ENCODE peak calls at places on chromosomes 13 and 19, in eight cellular contexts. G is AG09309, H is endodermal cell, R is cardiac muscle cell, E is fibroblast of the aortic adventitia, V is psoas muscle, O is kidney epithelial cell, T is heart left ventricle. L is an unnamed sample.

GRCh38 chr13:79749985-79750551 is 269.1 kb downstream of the NDFIP2 start:
- DNase-seq in G (peak), H (peak), R (peak), E (peak), V (peak), O (peak), T (peak), L (no peak)

GRCh38 chr13:106468207-106468606 is 67.3 kb downstream of the EFNB2 start:
- DNase-seq in G (no peak), H (peak), R (no peak), E (no peak), V (no peak), O (no peak), T (peak), L (no peak)

GRCh38 chr13:114027046-114027760 is 53.3 kb upstream of the C13orf46 start:
- DNase-seq in G (no peak), H (no peak), R (peak), E (peak), V (peak), O (no peak), T (peak), L (no peak)

GRCh38 chr19:31444931-31445330 is 95.7 kb upstream of the TSHZ3 start:
- DNase-seq in G (no peak), H (no peak), R (peak), E (no peak), V (no peak), O (no peak), T (no peak), L (no peak)

GRCh38 chr13:22736084-22736767 is 444.6 kb upstream of the SGCG start:
- DNase-seq in G (no peak), H (peak), R (no peak), E (no peak), V (no peak), O (no peak), T (no peak), L (no peak)

GRCh38 chr19:18379803-18380747 is 5.9 kb upstream of the GDF15 start:
- DNase-seq in G (no peak), H (peak), R (peak), E (peak), V (peak), O (no peak), T (peak), L (no peak)

GRCh38 chr19:2495651-2496316 is 19.9 kb downstream of the GADD45B start:
- DNase-seq in G (no peak), H (no peak), R (peak), E (peak), V (peak), O (no peak), T (peak), L (no peak)

GRCh38 chr13:43127103-43127817 is 103.9 kb downstream of the DNAJC15 start:
- DNase-seq in G (no peak), H (peak), R (peak), E (no peak), V (no peak), O (no peak), T (no peak), L (no peak)

GRCh38 chr13:20258963-20259288 is 26.8 kb upstream of the GJB6 start:
- DNase-seq in G (no peak), H (no peak), R (no peak), E (no peak), V (no peak), O (no peak), T (no peak), L (no peak)

GRCh38 chr19:56637976-56638555 is 4.9 kb upstream of the SMIM17 start:
- DNase-seq in G (peak), H (peak), R (peak), E (peak), V (no peak), O (peak), T (peak), L (no peak)

GRCh38 chr19:47344425-47344824 is 4.7 kb upstream of the DHX34 start:
- DNase-seq in G (no peak), H (no peak), R (no peak), E (no peak), V (no peak), O (no peak), T (no peak), L (no peak)

GRCh38 chr13:104256701-104257100 is 1190.5 kb upstream of the SLC10A2 start:
- DNase-seq in G (no peak), H (no peak), R (no peak), E (no peak), V (no peak), O (no peak), T (no peak), L (no peak)

GRCh38 chr19:16075430-16076153 is 703 bp upstream of the TPM4 start:
- DNase-seq in G (no peak), H (peak), R (peak), E (no peak), V (no peak), O (no peak), T (peak), L (no peak)

GRCh38 chr13:99548448-99548847 is 47.2 kb downstream of the TM9SF2 start:
- DNase-seq in G (no peak), H (no peak), R (no peak), E (no peak), V (no peak), O (no peak), T (no peak), L (peak)

GRCh38 chr13:99546878-99547277 is 45.6 kb downstream of the TM9SF2 start:
- DNase-seq in G (no peak), H (no peak), R (no peak), E (no peak), V (no peak), O (no peak), T (no peak), L (no peak)

GRCh38 chr13:99542788-99543406 is 41.6 kb downstream of the TM9SF2 start:
- DNase-seq in G (no peak), H (no peak), R (no peak), E (no peak), V (no peak), O (no peak), T (no peak), L (peak)

GRCh38 chr13:99540530-99540929 is 39.3 kb downstream of the TM9SF2 start:
- DNase-seq in G (no peak), H (no peak), R (peak), E (no peak), V (no peak), O (no peak), T (no peak), L (no peak)

DNA sequence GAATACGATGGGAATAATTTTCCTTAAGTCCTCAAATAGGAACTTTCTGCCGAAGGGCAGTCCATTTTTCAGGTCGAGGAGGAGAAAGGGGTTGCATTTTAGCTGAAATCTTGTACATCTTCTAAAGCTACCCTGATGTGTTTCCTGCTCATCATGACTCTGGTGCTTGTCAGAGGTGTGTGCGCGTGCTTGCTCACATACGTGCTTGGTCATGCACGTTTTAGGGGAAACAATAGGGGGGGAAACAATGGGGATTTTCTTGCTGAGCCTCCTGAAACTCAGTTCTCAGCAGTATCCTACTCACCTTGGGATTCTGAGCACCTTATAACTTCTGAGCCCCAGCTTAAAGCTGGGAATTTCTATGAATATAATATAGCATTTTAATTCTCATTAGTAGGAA is 44.7 kb downstream of the TM9SF2 start:
- DNase-seq in G (no peak), H (no peak), R (no peak), E (no peak), V (no peak), O (no peak), T (no peak), L (no peak)
- H3K4me3 ChIP-seq in G (no peak), H (no peak), R (no peak), E (no peak), V (no peak), O (no peak), T (no peak), L (no peak)

DNA sequence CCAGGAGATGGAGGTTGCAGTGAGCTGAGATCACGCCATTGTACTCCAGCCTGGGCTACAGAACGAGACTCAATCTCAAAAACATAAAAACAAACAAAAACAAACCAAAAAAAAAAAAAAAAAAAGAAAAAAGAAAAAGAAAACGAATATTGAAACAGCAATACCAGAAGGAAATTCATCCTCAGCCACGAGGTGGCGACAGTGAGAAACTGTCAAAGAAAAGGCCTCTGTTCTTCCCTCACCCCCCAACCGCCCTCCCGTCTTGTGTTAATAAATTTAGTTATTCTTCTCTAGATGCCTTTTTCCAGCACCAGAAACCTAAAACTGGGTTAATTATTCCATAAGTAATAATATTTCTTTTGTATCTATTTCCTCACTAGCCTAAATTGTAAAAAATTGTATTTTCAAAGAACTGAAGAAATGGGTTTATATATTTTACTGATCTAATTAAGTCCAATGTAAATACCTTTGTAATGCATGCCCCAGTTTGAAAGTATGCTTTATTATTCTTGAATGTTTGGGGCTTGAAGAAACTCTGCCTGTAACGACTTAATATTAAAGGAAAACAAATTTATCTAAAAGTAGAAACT is 38.6 kb downstream of the LIG4 start:
- DNase-seq in G (no peak), H (peak), R (peak), E (peak), V (no peak), O (no peak), T (no peak), L (no peak)
- TF ChIP-seq CTCF in G (peak), H (peak), R (peak), E (peak), V (peak), O (peak), T (no peak), L (peak)

DNA sequence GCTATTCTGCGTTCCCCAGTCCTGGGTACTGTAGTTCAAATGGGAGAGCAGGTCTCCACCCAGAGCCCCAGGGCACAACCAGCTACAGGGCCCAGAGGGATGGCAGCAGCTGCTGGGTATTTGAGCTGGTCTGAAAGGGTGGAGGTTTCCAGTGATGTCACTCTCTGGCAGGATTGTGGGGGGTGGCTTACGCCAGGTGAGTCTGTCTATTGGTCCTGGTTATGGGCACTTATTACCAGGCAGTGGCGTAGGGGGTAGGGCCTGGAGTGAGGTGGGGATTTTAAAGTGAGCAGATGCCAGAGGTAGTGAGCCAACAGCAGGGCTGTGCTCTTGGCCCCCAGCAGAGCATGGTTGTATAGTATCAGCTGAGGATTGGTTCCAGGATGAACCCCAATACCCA is 6.2 kb downstream of the RPS19 start:
- DNase-seq in G (no peak), H (no peak), R (no peak), E (no peak), V (peak), O (no peak), T (no peak), L (no peak)
- H3K4me3 ChIP-seq in G (no peak), H (no peak), R (no peak), E (no peak), V (no peak), O (no peak), T (no peak), L (no peak)

GRCh38 chr19:35553385-35554000 is 8.1 kb downstream of the TMEM147 start:
- DNase-seq in G (no peak), H (no peak), R (no peak), E (no peak), V (no peak), O (no peak), T (no peak), L (no peak)

GRCh38 chr19:35556025-35556590 is 7.3 kb downstream of the ATP4A start:
- DNase-seq in G (no peak), H (no peak), R (no peak), E (no peak), V (no peak), O (no peak), T (no peak), L (no peak)

GRCh38 chr19:35554076-35554475 is 8.7 kb downstream of the TMEM147 start:
- DNase-seq in G (no peak), H (no peak), R (no peak), E (no peak), V (no peak), O (no peak), T (no peak), L (no peak)

GRCh38 chr19:35556846-35557538 is 6.5 kb downstream of the ATP4A start:
- DNase-seq in G (no peak), H (no peak), R (no peak), E (no peak), V (no peak), O (no peak), T (no peak), L (no peak)

GRCh38 chr19:35555301-35556005 is 8.0 kb downstream of the ATP4A start:
- DNase-seq in G (no peak), H (peak), R (peak), E (peak), V (no peak), O (no peak), T (no peak), L (no peak)
- TF ChIP-seq CTCF in G (peak), H (peak), R (no peak), E (peak), V (no peak), O (peak), T (no peak), L (peak)

DNA sequence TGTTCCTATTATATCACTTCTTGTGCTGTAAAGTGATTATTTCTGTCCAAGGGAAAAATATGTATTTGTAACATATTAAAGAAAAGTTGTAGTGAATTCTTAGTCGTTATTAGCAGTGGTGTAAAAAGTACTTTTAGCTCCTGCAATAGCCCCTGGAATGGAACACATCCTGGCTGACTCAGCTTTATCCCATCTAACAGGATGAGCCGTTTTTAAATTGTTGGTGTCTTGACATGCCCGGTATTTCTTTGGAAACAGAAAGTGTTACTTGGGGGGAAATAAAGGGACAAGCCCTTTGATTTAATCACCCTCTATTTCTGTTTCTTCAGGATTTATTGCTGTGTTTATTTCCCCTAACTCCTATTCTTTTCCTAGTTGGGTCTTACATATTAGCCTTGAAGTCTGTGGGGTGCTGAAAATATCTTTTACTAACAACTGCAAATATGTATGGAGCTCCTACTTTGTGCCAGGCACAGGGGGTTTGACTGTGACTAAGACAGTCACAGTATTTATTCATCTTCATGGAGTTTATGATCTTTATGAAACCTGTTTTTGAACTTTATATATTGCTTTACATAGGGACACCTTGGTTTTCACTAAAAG is 17.9 kb downstream of the COG3 start:
- DNase-seq in G (no peak), H (no peak), R (peak), E (peak), V (no peak), O (no peak), T (no peak), L (no peak)
- H3K4me3 ChIP-seq in G (no peak), H (no peak), R (no peak), E (no peak), V (no peak), O (no peak), T (no peak), L (no peak)

GRCh38 chr13:101941095-101941777 is 460.6 kb downstream of the FGF14 start:
- DNase-seq in G (no peak), H (peak), R (no peak), E (no peak), V (no peak), O (no peak), T (no peak), L (no peak)
- TF ChIP-seq CTCF in G (peak), H (peak), R (no peak), E (peak), V (no peak), O (peak), T (no peak), L (no peak)

GRCh38 chr13:59319276-59319675 is 844.5 kb downstream of the DIAPH3 start:
- DNase-seq in G (no peak), H (no peak), R (peak), E (no peak), V (no peak), O (no peak), T (no peak), L (no peak)

GRCh38 chr13:59312776-59313175 is 851.0 kb downstream of the DIAPH3 start:
- DNase-seq in G (no peak), H (no peak), R (no peak), E (no peak), V (no peak), O (no peak), T (no peak), L (no peak)

GRCh38 chr13:59320021-59320420 is 843.7 kb downstream of the DIAPH3 start:
- DNase-seq in G (no peak), H (no peak), R (no peak), E (no peak), V (no peak), O (no peak), T (no peak), L (no peak)

DNA sequence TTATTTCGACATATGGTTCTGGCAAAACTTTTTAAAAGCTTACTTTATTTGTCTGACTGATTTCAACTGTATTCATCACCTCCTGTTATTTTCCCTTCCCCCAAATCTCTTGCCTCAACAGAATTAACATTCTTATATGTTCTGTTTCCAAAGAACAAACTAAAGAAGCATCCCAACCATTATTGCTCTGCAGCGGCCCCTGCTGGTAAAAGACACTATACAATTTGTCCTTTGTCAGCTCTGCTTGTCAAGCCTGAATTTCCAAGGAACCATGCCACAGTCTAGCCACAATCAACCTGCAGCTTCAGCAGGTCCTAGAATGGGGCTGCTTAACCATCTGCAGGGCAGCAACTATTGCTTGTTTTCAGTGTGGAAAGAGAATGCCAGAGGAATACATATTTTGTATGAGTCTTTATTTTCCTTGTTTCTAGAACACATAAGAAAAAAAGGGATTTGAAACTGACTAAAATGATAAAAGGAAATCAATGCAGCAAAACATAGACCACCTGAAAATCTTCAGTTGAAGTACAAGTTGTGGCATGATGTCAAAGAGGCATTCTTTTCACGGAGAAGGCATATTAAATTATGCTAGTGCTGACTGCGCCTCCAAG is 845.3 kb downstream of the DIAPH3 start:
- DNase-seq in G (peak), H (peak), R (peak), E (peak), V (peak), O (no peak), T (peak), L (peak)
- H3K4me3 ChIP-seq in G (no peak), H (no peak), R (no peak), E (no peak), V (no peak), O (no peak), T (no peak), L (no peak)

DNA sequence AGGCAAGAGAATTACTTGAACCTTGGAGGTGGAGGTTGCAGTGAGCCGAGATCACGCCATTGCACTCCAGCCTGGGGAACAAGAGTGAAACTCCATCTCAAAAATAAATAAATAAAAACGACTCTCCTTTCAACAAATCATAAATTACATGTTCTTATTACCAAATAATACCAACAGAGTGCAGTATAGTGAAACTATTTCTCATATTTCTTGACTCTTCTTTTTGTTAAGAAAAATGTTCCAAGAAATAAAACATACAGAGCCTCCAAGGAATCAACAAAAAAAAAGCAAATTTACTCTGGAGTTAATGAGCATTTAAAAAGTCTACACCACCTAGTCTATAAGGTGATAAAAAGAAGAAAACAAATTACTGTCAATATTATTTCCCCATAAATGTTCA is 188.8 kb downstream of the KLF12 start:
- DNase-seq in G (no peak), H (no peak), R (peak), E (peak), V (no peak), O (no peak), T (no peak), L (no peak)
- TF ChIP-seq CTCF in G (no peak), H (no peak), R (no peak), E (no peak), V (peak), O (no peak), T (peak), L (no peak)

GRCh38 chr13:31947105-31947504 is 84.5 kb upstream of the FRY start:
- DNase-seq in G (no peak), H (no peak), R (no peak), E (no peak), V (no peak), O (no peak), T (no peak), L (no peak)

GRCh38 chr13:31944262-31945160 is 87.1 kb upstream of the FRY start:
- DNase-seq in G (no peak), H (no peak), R (no peak), E (no peak), V (no peak), O (no peak), T (no peak), L (no peak)

GRCh38 chr13:31947506-31947905 is 84.1 kb upstream of the FRY start:
- DNase-seq in G (no peak), H (no peak), R (no peak), E (no peak), V (no peak), O (no peak), T (no peak), L (no peak)

GRCh38 chr13:31945202-31945978 is 86.2 kb upstream of the FRY start:
- DNase-seq in G (peak), H (peak), R (peak), E (peak), V (peak), O (peak), T (peak), L (no peak)

GRCh38 chr13:31946091-31946770 is 85.3 kb upstream of the FRY start:
- DNase-seq in G (peak), H (no peak), R (peak), E (peak), V (no peak), O (no peak), T (no peak), L (no peak)
- H3K4me3 ChIP-seq in G (peak), H (peak), R (no peak), E (no peak), V (peak), O (peak), T (no peak), L (no peak)